ENCODE peak calls at places on chromosomes 2 and 18, in five cellular contexts. O, F, I, M and C are unnamed samples.

GRCh38 chr18:712401-713134 is at the start of gene ENOSF1:
- DNase-seq in I (peak), O (peak), F (peak), M (peak), C (peak)

GRCh38 chr18:23634692-23635091 is 28.0 kb downstream of the ANKRD29 start:
- DNase-seq in I (no peak), F (no peak), M (no peak), O (no peak), C (no peak)

GRCh38 chr2:239357954-239358754 is 42.7 kb downstream of the HDAC4 start:
- DNase-seq in I (peak), O (no peak), F (peak), M (no peak), C (peak)

GRCh38 chr2:171688129-171688465 is 828 bp downstream of the DYNC1I2 start:
- DNase-seq in O (no peak), F (no peak), I (peak), M (no peak), C (no peak)

GRCh38 chr2:97758131-97758705 is 44.8 kb downstream of the ZAP70 start:
- DNase-seq in F (no peak), O (peak), M (no peak), I (no peak), C (no peak)

GRCh38 chr2:79903601-79904000 is 390.8 kb downstream of the CTNNA2 start:
- DNase-seq in M (no peak), O (no peak), I (no peak), F (no peak), C (no peak)

GRCh38 chr2:27308359-27308875 is at the start of gene UCN:
- DNase-seq in O (no peak), F (no peak), M (peak), I (peak), C (peak)

GRCh38 chr2:177784449-177784845 is 288.1 kb downstream of the PDE11A start:
- DNase-seq in M (no peak), I (no peak), F (no peak), O (peak), C (no peak)

GRCh38 chr18:32684940-32685339 is 87.9 kb downstream of the KLHL14 start:
- DNase-seq in I (no peak), F (no peak), M (no peak), O (no peak), C (no peak)

GRCh38 chr18:3747176-3747973 is 297.4 kb downstream of the TGIF1 start:
- DNase-seq in F (no peak), I (no peak), M (no peak), O (no peak), C (no peak)

GRCh38 chr2:26884486-26884885 is 36.6 kb downstream of the DPYSL5 start:
- DNase-seq in I (no peak), O (no peak), F (no peak), M (no peak), C (no peak)

GRCh38 chr2:106183093-106183837 is 10.8 kb downstream of the UXS1 start:
- DNase-seq in O (no peak), I (no peak), M (no peak), F (no peak), C (no peak)

GRCh38 chr18:68734311-68734710 is 19.4 kb upstream of the TMX3 start:
- DNase-seq in O (no peak), F (no peak), M (no peak), I (no peak), C (no peak)

GRCh38 chr2:175036582-175037018 is 31.4 kb upstream of the CHN1 start:
- DNase-seq in I (peak), M (no peak), O (no peak), F (no peak), C (peak)

GRCh38 chr2:27893031-27893430 is 2.5 kb downstream of the BABAM2 start:
- DNase-seq in M (no peak), F (no peak), O (no peak), I (no peak), C (no peak)

GRCh38 chr2:238289574-238289973 is 1.2 kb upstream of the PER2 start:
- DNase-seq in O (no peak), M (no peak), I (peak), F (no peak), C (no peak)

GRCh38 chr2:170222298-170222697 is 44.4 kb downstream of the MYO3B start:
- DNase-seq in F (no peak), M (no peak), O (no peak), I (peak), C (peak)

GRCh38 chr2:204108874-204109295 is 172.3 kb downstream of the ICOS start:
- DNase-seq in O (no peak), F (no peak), I (no peak), M (no peak), C (no peak)

GRCh38 chr2:68387408-68388350 is 22.6 kb downstream of the PLEK start:
- DNase-seq in F (no peak), O (no peak), I (no peak), M (no peak), C (no peak)
- H3K4me3 ChIP-seq in F (no peak), O (no peak), I (no peak), M (no peak), C (no peak)

GRCh38 chr2:30148850-30149249 is 2.0 kb downstream of the YPEL5 start:
- DNase-seq in O (no peak), F (no peak), I (no peak), M (no peak), C (peak)
- H3K4me3 ChIP-seq in O (no peak), F (no peak), I (peak), M (no peak), C (no peak)

DNA sequence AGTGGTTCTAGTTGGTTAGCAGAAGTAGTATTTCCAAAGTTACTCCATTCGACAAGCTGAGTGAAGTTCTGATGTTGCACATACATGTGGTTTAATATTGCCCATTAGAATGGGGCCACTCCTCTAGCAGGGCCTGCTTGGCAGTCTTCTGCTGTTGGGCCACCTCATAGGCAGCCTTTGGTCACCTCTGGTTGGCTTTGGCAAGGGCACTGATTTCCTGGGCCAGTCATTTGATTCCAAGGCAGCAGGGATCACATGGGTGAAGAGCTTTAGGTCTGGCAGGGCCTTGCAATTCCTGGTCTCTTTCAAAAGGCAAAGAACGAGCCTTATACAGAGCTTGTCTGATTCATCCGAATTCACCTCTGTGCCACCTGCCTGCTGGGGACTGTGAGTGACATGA is 2.5 kb downstream of the RPIA start:
- DNase-seq in F (no peak), I (no peak), M (peak), O (no peak), C (no peak)
- H3K4me3 ChIP-seq in F (no peak), I (no peak), M (no peak), O (no peak), C (no peak)

DNA sequence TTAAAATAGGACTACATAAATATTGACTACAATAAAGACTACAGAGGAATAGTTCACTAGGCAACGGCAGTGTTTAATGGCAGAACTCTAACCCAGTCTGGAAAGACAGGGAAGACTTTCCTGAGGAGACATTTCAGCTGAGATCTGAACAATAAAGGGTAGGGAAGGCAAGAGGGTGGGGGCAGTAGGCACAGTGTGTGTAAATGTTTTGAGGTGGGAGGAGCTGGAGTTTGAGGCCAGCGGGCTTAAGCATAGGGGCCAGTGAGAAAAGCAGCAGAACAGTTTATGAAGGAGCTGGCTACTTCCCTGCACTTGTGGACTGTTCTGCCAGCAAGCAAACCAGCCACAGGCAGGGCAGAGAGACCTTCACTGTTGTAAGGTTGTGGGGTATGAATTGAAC is 76.6 kb upstream of the UGP2 start:
- DNase-seq in M (no peak), I (peak), F (no peak), O (no peak), C (no peak)
- H3K4me3 ChIP-seq in M (no peak), I (no peak), F (no peak), O (no peak), C (no peak)

DNA sequence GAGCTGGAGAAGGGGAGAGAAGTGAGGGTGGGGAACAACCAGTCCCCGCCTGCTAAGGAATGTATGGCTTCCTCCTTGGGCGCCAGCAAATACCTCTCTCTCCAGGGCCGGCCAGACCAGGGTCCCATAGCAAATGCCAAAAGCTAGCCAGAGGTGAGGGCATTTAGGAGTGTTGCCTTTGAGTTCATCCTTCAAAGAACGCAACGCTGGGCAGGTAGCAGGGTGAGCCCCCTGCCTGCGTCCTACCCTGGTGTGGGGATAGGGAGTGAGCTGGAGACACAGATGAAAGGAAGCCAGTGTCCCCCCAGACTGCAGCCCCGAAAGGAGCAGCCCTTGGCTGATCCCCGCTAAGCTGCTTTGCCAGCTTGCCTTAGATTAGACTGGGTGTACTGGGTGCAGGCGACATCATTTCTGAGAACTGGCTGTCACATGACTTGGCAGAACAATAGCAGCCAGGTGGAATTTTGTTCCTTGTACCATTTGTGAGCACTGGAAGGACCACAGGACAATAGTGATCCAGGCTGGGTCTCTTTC is 40.4 kb downstream of the KLHL29 start:
- DNase-seq in I (peak), O (no peak), M (no peak), F (peak), C (peak)
- H3K4me3 ChIP-seq in I (no peak), O (no peak), M (no peak), F (no peak), C (peak)

DNA sequence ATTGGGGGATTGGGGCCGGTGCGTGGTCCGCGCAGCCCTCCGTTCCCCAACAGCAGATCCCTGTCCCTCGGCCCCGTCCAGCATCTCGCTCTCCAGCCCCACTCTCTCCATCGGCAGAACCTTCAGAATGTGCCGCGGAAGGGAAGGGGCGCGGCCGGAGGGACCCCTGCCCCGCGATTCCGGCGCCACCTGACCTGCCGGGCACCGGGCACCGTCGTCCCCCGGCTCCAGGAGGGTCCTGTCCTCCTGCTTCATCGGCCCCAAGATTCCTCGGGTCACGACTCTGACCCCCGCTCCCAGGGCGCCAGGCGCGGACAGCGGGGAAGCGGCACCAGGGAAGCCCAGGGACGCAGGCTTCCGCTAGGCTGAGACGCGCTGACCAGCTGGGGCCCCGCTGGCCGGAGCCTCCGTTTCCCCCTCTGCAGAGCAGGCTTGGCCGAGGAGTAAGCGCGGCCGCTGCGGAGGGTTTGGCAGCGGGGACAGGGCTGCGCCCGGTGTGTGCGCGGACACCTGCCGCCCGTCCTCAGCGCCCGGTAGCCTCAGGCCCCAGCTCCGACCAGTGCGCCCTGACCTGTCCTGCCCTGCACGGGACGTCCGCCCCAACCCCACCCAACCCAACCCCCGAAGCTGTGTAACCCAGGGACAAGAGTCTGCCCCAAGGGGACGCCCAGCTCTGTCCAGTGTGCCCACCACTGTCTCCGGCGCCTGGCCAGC is 16.8 kb upstream of the BOK start:
- DNase-seq in I (peak), F (no peak), M (no peak), O (no peak), C (no peak)
- H3K4me3 ChIP-seq in I (peak), F (peak), M (peak), O (peak), C (peak)